ENCODE peak calls at places on chromosomes 4 and X, in six cellular contexts. One of them, this sample, is unnamed.

GRCh38 chr4:39337841-39338240 is 28.3 kb downstream of the RFC1 start:
- DNase-seq in A549: no peak
- DNase-seq in cardiac muscle cell: no peak
- DNase-seq in transverse colon: no peak
- DNase-seq in upper lobe of right lung: no peak
- DNase-seq in AG04450: no peak
- DNase-seq in this sample: no peak

GRCh38 chrX:119292445-119292844 is 56.4 kb downstream of the PGRMC1 start:
- DNase-seq in transverse colon: no peak
- DNase-seq in upper lobe of right lung: no peak
- DNase-seq in AG04450: no peak
- DNase-seq in A549: peak; percentile 34
- DNase-seq in cardiac muscle cell: no peak
- DNase-seq in this sample: no peak

GRCh38 chr4:145954924-145955339 is 16.3 kb upstream of the ZNF827 start:
- DNase-seq in cardiac muscle cell: no peak
- DNase-seq in A549: peak; percentile 74
- DNase-seq in AG04450: peak; percentile 78
- DNase-seq in transverse colon: no peak
- DNase-seq in upper lobe of right lung: no peak
- DNase-seq in this sample: peak; percentile 99

GRCh38 chr4:131459430-131460101 is 1689.5 kb upstream of the PCDH10 start:
- DNase-seq in transverse colon: no peak
- DNase-seq in upper lobe of right lung: no peak
- DNase-seq in cardiac muscle cell: no peak
- DNase-seq in A549: no peak
- DNase-seq in AG04450: no peak
- DNase-seq in this sample: no peak

GRCh38 chrX:108735087-108735679 is 1.2 kb downstream of the IRS4 start:
- DNase-seq in A549: peak; percentile 42
- DNase-seq in AG04450: no peak
- DNase-seq in transverse colon: no peak
- DNase-seq in upper lobe of right lung: peak; percentile 30
- DNase-seq in cardiac muscle cell: peak; percentile 34
- DNase-seq in this sample: no peak

GRCh38 chr4:81499840-81500239 is 28.1 kb upstream of the RASGEF1B start:
- DNase-seq in cardiac muscle cell: no peak
- DNase-seq in upper lobe of right lung: no peak
- DNase-seq in transverse colon: peak; percentile 16
- DNase-seq in A549: no peak
- DNase-seq in AG04450: no peak
- DNase-seq in this sample: no peak

GRCh38 chr4:89158884-89159503 is 47.7 kb downstream of the TIGD2 start:
- DNase-seq in transverse colon: no peak
- DNase-seq in cardiac muscle cell: peak; percentile 55
- DNase-seq in upper lobe of right lung: no peak
- DNase-seq in A549: peak; percentile 64
- DNase-seq in AG04450: no peak
- DNase-seq in this sample: no peak

GRCh38 chr4:25098964-25099843 is 61.0 kb downstream of the SEPSECS start:
- DNase-seq in cardiac muscle cell: no peak
- DNase-seq in A549: peak; percentile 5
- DNase-seq in upper lobe of right lung: no peak
- DNase-seq in AG04450: no peak
- DNase-seq in transverse colon: peak; percentile 70
- DNase-seq in this sample: peak; percentile 25

GRCh38 chrX:68755726-68756125 is 73.1 kb upstream of the EFNB1 start:
- DNase-seq in cardiac muscle cell: no peak
- DNase-seq in A549: no peak
- DNase-seq in AG04450: no peak
- DNase-seq in transverse colon: no peak
- DNase-seq in upper lobe of right lung: no peak
- DNase-seq in this sample: no peak

DNA sequence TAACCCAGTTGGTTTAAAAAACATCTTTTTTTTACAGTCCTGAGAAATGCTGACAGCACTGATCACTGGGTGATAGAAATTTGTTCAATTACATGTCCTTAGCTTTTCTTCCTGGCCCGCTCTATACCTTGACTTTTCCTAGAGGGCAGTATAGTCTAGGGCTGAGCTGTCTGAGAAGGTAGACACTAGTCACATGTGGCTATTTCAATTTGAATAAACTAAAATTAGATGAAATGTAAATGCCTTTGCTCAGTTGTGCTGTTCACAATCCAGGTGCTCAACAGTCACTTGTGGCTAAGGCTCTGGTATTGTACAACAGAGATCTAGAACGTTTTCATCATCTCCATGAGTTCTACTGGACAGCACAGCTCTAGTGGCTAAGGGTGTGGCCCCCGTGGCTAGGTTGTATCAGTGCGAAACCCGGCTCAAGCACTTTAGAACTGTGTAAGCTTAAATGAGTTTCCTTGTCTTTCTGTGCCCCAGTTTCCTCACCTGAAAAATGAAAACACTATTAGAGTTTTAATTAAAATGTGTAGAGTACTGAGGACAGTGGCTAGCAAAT is 111.6 kb upstream of the WDR17 start:
- DNase-seq in A549: peak; percentile 2
- DNase-seq in upper lobe of right lung: no peak
- DNase-seq in transverse colon: no peak
- DNase-seq in cardiac muscle cell: no peak
- DNase-seq in AG04450: no peak
- DNase-seq in this sample: no peak
- TF ChIP-seq CTCF in A549: no peak
- TF ChIP-seq CTCF in upper lobe of right lung: no peak
- TF ChIP-seq CTCF in transverse colon: no peak
- TF ChIP-seq CTCF in cardiac muscle cell: no peak
- TF ChIP-seq CTCF in AG04450: no peak
- TF ChIP-seq CTCF in this sample: peak; percentile 42

DNA sequence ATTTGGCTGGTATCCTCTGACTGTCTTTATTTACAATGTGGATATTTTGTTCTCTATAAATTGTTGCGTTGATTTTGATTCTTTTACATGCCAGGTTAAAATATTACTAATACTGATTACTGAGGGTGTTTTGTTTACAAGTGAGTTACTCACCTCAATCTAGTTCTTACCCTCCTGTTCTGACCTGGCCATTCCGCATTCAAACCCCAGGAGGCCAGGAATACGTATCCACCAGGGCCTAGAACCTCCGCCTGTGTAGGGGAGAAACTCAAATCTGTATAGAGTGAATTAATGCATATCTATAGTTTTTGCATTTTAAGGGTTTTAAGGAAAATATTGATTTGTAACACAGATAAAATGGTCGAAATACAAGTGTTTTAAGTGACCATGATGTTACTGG is 2.6 kb upstream of the ZFP42 start:
- DNase-seq in upper lobe of right lung: no peak
- DNase-seq in transverse colon: no peak
- DNase-seq in A549: peak; percentile 36
- DNase-seq in AG04450: no peak
- DNase-seq in cardiac muscle cell: no peak
- DNase-seq in this sample: no peak
- H3K27ac ChIP-seq in upper lobe of right lung: no peak overlapping the region
- H3K27ac ChIP-seq in transverse colon: no peak overlapping the region
- H3K27ac ChIP-seq in A549: no peak overlapping the region
- H3K27ac ChIP-seq in AG04450: no peak overlapping the region
- H3K27ac ChIP-seq in cardiac muscle cell: no peak overlapping the region
- H3K27ac ChIP-seq in this sample: no peak overlapping the region

DNA sequence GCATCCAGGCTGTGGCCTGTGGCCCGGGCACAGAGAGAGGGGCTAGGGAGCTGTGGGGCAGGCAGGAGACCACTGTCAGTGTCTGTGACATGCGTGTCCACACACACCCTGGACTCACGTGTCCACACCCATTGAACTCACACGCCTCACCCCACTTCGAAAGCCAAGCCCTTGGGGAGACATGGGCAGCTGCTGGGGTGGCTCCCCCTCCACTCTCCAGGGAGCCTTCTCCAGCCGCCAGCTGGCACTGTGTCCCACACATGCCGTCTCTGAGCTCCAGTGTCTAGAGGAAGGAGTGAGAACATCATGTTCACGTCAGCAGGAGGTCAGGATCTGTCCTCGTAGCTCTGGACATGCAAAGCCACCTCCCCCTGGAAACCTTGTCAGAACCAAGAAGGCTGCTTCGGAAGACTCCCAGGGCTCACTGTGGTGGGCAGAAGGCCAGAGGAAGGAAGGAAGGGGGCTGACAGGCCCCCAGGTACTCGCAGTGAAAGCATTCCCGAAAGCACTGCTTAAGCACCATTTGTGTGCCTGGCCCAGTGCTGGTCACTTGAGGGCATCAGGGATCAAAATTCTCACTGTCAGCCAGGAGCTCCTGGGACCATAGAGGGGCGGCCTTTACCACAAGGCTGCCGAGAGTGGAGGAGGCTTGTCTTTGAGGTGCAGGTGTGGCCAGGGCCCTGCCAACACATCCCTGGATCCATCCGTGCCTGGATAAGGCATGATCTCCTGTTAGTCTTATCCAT is 61.4 kb downstream of the HTRA3 start:
- DNase-seq in cardiac muscle cell: no peak
- DNase-seq in A549: no peak
- DNase-seq in upper lobe of right lung: peak; percentile 69
- DNase-seq in transverse colon: peak; percentile 23
- DNase-seq in AG04450: no peak
- DNase-seq in this sample: no peak
- TF ChIP-seq CTCF in cardiac muscle cell: no peak
- TF ChIP-seq CTCF in A549: no peak
- TF ChIP-seq CTCF in upper lobe of right lung: no peak
- TF ChIP-seq CTCF in transverse colon: no peak
- TF ChIP-seq CTCF in AG04450: no peak
- TF ChIP-seq CTCF in this sample: no peak

DNA sequence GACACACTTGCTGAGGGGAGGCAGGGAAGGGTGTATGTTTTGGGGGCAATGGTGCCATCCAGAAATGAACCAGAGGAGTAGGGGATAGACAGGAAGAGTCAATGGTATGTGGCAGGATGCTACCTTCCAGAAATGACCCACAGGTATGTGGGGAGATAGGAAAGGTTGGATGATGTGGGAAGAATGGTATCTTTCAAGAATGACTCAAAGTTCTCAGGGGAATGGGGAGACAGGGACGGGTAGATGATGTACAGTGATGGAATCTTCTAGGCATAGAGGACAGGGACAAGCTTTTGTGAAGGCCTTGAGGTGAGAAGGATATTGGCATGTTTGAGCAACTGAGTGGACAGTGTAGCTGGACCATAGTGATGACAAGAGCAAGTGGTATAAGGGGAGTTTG is 64.9 kb downstream of the MAOA start:
- DNase-seq in cardiac muscle cell: no peak
- DNase-seq in transverse colon: no peak
- DNase-seq in AG04450: no peak
- DNase-seq in upper lobe of right lung: no peak
- DNase-seq in A549: no peak
- DNase-seq in this sample: peak; percentile 32
- H3K27ac ChIP-seq in cardiac muscle cell: no peak overlapping the region
- H3K27ac ChIP-seq in transverse colon: no peak overlapping the region
- H3K27ac ChIP-seq in AG04450: no peak overlapping the region
- H3K27ac ChIP-seq in upper lobe of right lung: no peak overlapping the region
- H3K27ac ChIP-seq in A549: no peak overlapping the region
- H3K27ac ChIP-seq in this sample: no peak overlapping the region

DNA sequence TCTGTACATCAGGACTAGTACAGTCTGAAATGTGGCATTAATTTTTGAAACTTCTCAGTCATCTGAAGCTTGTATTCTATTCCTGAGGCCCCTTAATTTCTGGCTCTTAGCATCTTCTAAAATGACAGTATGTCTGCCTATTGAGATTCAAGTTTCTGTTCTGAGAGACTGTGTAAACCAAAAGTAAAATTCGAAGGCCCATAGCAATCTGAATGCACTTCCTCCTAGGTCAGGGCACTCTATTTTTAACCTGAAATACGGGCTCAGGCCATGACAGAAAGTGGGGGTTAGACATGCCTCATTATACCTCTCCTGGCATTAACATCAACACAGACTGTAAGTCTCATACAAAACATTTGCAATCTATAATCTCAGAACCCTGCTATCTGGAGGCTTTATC is 584.4 kb downstream of the KLHL4 start:
- DNase-seq in upper lobe of right lung: no peak
- DNase-seq in A549: no peak
- DNase-seq in transverse colon: no peak
- DNase-seq in AG04450: no peak
- DNase-seq in cardiac muscle cell: no peak
- DNase-seq in this sample: no peak
- TF ChIP-seq CTCF in upper lobe of right lung: no peak
- TF ChIP-seq CTCF in A549: no peak
- TF ChIP-seq CTCF in transverse colon: no peak
- TF ChIP-seq CTCF in AG04450: no peak
- TF ChIP-seq CTCF in cardiac muscle cell: no peak
- TF ChIP-seq CTCF in this sample: no peak

DNA sequence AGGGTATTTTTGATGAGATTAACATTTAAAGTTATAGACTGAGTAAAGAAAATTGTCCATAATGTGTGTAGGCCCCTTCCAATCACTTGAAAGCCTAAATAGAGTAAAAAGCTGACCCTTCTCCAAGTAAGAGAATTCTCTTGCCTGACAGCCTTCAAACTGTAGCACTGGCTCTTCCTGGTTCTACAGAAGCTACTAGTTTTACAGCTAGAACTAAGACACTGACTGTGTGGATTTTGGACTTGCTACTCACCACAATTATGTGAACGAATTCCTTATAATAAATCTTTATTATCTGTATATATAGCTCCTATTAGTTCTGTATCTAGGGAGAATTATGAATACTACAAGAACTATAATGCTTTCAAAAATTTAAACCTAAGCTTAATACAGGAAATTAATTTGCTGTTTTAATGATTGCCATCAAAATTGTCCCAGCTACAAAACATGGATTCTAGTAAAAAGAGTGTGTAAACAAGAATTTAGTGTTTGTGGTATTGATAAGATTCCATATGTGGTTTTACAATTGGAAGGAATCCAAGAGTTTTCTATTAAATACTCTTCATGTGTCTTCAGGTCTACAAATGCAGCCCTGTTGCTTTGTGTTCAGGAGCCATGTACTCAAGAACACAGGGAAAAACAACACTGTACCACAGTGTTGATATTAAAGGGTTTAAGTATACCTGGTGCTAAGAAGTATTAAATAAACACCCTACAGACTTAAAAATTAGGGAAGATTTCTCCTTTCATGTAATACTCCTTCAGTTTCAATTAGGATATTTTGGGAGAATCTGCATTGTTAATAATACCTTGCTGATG is 366.5 kb downstream of the CXXC4 start:
- DNase-seq in AG04450: no peak
- DNase-seq in A549: peak; percentile 10
- DNase-seq in cardiac muscle cell: no peak
- DNase-seq in upper lobe of right lung: no peak
- DNase-seq in transverse colon: no peak
- DNase-seq in this sample: no peak
- H3K27ac ChIP-seq in AG04450: no peak overlapping the region
- H3K27ac ChIP-seq in A549: peak overlapping the region; percentile 43
- H3K27ac ChIP-seq in cardiac muscle cell: no peak overlapping the region
- H3K27ac ChIP-seq in upper lobe of right lung: no peak overlapping the region
- H3K27ac ChIP-seq in transverse colon: no peak overlapping the region
- H3K27ac ChIP-seq in this sample: no peak overlapping the region

GRCh38 chrX:38717871-38718270 is 83.4 kb upstream of the MID1IP1 start:
- DNase-seq in AG04450: no peak
- DNase-seq in A549: peak; percentile 47
- DNase-seq in cardiac muscle cell: peak; percentile 29
- DNase-seq in transverse colon: no peak
- DNase-seq in upper lobe of right lung: no peak
- DNase-seq in this sample: no peak
- TF ChIP-seq CTCF in AG04450: peak; percentile 50
- TF ChIP-seq CTCF in A549: peak; percentile 23
- TF ChIP-seq CTCF in cardiac muscle cell: peak; percentile 55
- TF ChIP-seq CTCF in transverse colon: peak; percentile 39
- TF ChIP-seq CTCF in upper lobe of right lung: peak; percentile 47
- TF ChIP-seq CTCF in this sample: peak; percentile 60

GRCh38 chr4:164136181-164136616 is 617.7 kb upstream of the SMIM31 start:
- DNase-seq in A549: no peak
- DNase-seq in upper lobe of right lung: no peak
- DNase-seq in AG04450: no peak
- DNase-seq in cardiac muscle cell: no peak
- DNase-seq in transverse colon: no peak
- DNase-seq in this sample: no peak
- H3K27ac ChIP-seq in A549: no peak overlapping the region
- H3K27ac ChIP-seq in upper lobe of right lung: no peak overlapping the region
- H3K27ac ChIP-seq in AG04450: no peak overlapping the region
- H3K27ac ChIP-seq in cardiac muscle cell: no peak overlapping the region
- H3K27ac ChIP-seq in transverse colon: no peak overlapping the region
- H3K27ac ChIP-seq in this sample: no peak overlapping the region

This sample was measured in foreskin keratinocyte.